ENCODE peak calls at places on chromosomes 6 and 20, in five cellular contexts. S is GM12892, W is K562, Q is GM12878, E is HepG2. Z is an unnamed sample.

GRCh38 chr6:163565140-163565539 is 150.6 kb downstream of the QKI start:
- DNase-seq in S (no peak), W (no peak), Q (no peak), E (no peak), Z (no peak)

GRCh38 chr6:134724653-134725340 is 225.1 kb downstream of the ALDH8A1 start:
- DNase-seq in S (no peak), W (no peak), Q (no peak), E (no peak), Z (no peak)

GRCh38 chr6:74879234-74879633 is 326.6 kb downstream of the COL12A1 start:
- DNase-seq in S (no peak), W (no peak), Q (no peak), E (no peak), Z (no peak)

GRCh38 chr20:62776692-62777527 is 19.4 kb upstream of the MRGBP start:
- DNase-seq in S (peak), W (peak), Q (peak), E (peak), Z (peak)

GRCh38 chr6:114304304-114304887 is 38.4 kb downstream of the HS3ST5 start:
- DNase-seq in S (no peak), W (no peak), Q (no peak), E (peak), Z (no peak)

GRCh38 chr20:48832423-48832735 is 4.6 kb upstream of the PREX1 start:
- DNase-seq in S (no peak), W (no peak), Q (no peak), E (no peak), Z (no peak)

GRCh38 chr20:57076202-57076651 is 190.2 kb downstream of the BMP7 start:
- DNase-seq in S (no peak), W (no peak), Q (no peak), E (peak), Z (no peak)

GRCh38 chr6:45445749-45446454 is 68.2 kb upstream of the SUPT3H start:
- DNase-seq in S (no peak), W (peak), Q (no peak), E (peak), Z (no peak)

GRCh38 chr6:150427823-150428222 is 59.0 kb downstream of the IYD start:
- DNase-seq in S (no peak), W (no peak), Q (no peak), E (no peak), Z (no peak)

GRCh38 chr20:13458860-13459451 is 179.8 kb downstream of the TASP1 start:
- DNase-seq in S (peak), W (peak), Q (no peak), E (peak), Z (peak)

GRCh38 chr6:5511924-5512323 is 250.6 kb downstream of the FARS2 start:
- DNase-seq in S (no peak), W (no peak), Q (no peak), E (no peak), Z (no peak)

GRCh38 chr20:35515949-35516645 is 13.4 kb downstream of the C20orf173 start:
- DNase-seq in S (no peak), W (no peak), Q (no peak), E (no peak), Z (no peak)

GRCh38 chr20:47551240-47551639 is 49.6 kb downstream of the NCOA3 start:
- DNase-seq in S (no peak), W (no peak), Q (no peak), E (peak), Z (no peak)

GRCh38 chr20:36653456-36653855 is 7.5 kb upstream of the SLA2 start:
- DNase-seq in S (no peak), W (no peak), Q (no peak), E (no peak), Z (no peak)

GRCh38 chr6:108174371-108175175 is 8.8 kb downstream of the NR2E1 start:
- DNase-seq in S (no peak), W (no peak), Q (no peak), E (no peak), Z (no peak)

GRCh38 chr6:45479834-45480696 is 102.3 kb upstream of the SUPT3H start:
- DNase-seq in S (no peak), W (no peak), Q (no peak), E (no peak), Z (no peak)

GRCh38 chr6:26257272-26257671 is 107.7 kb upstream of the BTN3A2 start:
- DNase-seq in S (no peak), W (no peak), Q (no peak), E (peak), Z (no peak)

GRCh38 chr6:104484626-104485025 is 375.1 kb downstream of the HACE1 start:
- DNase-seq in S (no peak), W (no peak), Q (no peak), E (no peak), Z (no peak)

GRCh38 chr20:58907481-58908137 is 55.1 kb downstream of the GNAS start:
- DNase-seq in S (peak), W (peak), Q (peak), E (peak), Z (peak)

GRCh38 chr6:83974409-83975050 is 59.0 kb upstream of the MRAP2 start:
- DNase-seq in S (no peak), W (peak), Q (no peak), E (no peak), Z (no peak)

GRCh38 chr20:38833857-38834164 is 28.3 kb downstream of the PPP1R16B start:
- DNase-seq in S (no peak), W (no peak), Q (no peak), E (no peak), Z (no peak)

GRCh38 chr6:6556738-6557503 is 31.6 kb upstream of the LY86 start:
- DNase-seq in S (peak), W (peak), Q (no peak), E (peak), Z (no peak)

GRCh38 chr6:52115145-52115741 is 27.8 kb upstream of the PKHD1 start:
- DNase-seq in S (no peak), W (no peak), Q (no peak), E (no peak), Z (no peak)

GRCh38 chr6:30889921-30890645 is 5.8 kb downstream of the DDR1 start:
- DNase-seq in S (no peak), W (no peak), Q (no peak), E (no peak), Z (no peak)

GRCh38 chr20:1820137-1821074 is 74.8 kb upstream of the SIRPA start:
- DNase-seq in S (no peak), W (no peak), Q (no peak), E (no peak), Z (no peak)

GRCh38 chr20:34514897-34515483 is 1.2 kb upstream of the DYNLRB1 start:
- DNase-seq in S (no peak), W (no peak), Q (no peak), E (no peak), Z (no peak)

GRCh38 chr6:33711140-33712129 is at the start of gene UQCC2:
- DNase-seq in S (peak), W (peak), Q (peak), E (peak), Z (peak)
- TF ChIP-seq POLR2A in S (peak), W (peak), Q (peak), E (peak), Z (peak)

GRCh38 chr6:15681946-15682345 is 19.1 kb upstream of the DTNBP1 start:
- DNase-seq in S (no peak), W (no peak), Q (no peak), E (no peak), Z (no peak)
- TF ChIP-seq TAF1 in S (no peak), W (no peak), Q (no peak), E (no peak), Z (no peak)

DNA sequence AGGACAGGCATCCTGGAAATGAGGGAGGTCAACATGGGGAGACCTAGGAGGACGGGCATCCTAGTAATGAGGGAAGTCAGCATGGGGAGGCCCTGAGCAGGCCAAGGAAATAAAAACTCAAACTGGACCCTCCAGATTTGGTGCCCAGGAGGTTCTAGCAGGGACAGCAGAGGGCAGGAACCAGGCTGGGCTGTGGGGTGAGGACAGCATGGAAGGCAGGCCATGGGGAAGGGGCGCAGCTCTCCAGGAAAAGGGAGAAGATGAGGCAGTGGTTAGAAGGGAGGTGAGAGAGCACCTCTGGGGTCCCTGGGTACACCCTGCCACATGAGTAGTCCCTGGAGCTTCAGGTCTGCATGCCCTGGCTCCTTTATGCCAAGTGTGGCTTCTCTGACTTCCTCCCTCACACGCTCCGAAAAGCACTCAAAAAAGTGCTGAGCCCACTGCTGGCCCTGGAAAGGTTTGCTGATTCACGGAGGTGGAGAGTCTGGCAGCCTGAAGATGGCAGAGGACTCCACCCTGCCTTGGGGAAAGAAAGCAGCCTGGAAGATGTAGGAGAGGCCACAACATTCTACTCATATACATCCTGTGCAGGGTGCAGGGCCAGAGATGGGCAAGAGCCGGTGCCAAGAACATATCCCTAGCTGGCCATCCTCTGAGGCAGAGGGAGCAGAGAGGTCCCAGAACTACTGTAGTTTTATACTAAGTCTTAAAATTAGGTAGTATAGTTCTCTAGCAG is 154.9 kb downstream of the MRPL14 start:
- DNase-seq in S (no peak), W (no peak), Q (no peak), E (no peak), Z (no peak)
- TF ChIP-seq POLR2A in S (no peak), W (peak), Q (no peak), E (no peak), Z (no peak)

GRCh38 chr6:165984743-165985142 is 182.9 kb downstream of the TBXT start:
- DNase-seq in S (no peak), W (no peak), Q (no peak), E (no peak), Z (no peak)
- TF ChIP-seq TAF1 in S (no peak), W (no peak), Q (no peak), E (no peak), Z (no peak)

GRCh38 chr6:33728438-33728837 is 16.9 kb upstream of the UQCC2 start:
- DNase-seq in S (no peak), W (no peak), Q (no peak), E (no peak), Z (no peak)

GRCh38 chr6:33729059-33729458 is 17.6 kb upstream of the UQCC2 start:
- DNase-seq in S (no peak), W (no peak), Q (no peak), E (no peak), Z (no peak)

GRCh38 chr6:33726696-33727095 is 15.2 kb upstream of the UQCC2 start:
- DNase-seq in S (no peak), W (no peak), Q (no peak), E (no peak), Z (no peak)

GRCh38 chr6:33727126-33727525 is 15.6 kb upstream of the UQCC2 start:
- DNase-seq in S (no peak), W (no peak), Q (no peak), E (no peak), Z (no peak)

GRCh38 chr6:33727932-33728331 is 16.4 kb upstream of the UQCC2 start:
- DNase-seq in S (no peak), W (no peak), Q (no peak), E (no peak), Z (no peak)
- TF ChIP-seq POLR2A in S (no peak), W (no peak), Q (no peak), E (no peak), Z (no peak)

DNA sequence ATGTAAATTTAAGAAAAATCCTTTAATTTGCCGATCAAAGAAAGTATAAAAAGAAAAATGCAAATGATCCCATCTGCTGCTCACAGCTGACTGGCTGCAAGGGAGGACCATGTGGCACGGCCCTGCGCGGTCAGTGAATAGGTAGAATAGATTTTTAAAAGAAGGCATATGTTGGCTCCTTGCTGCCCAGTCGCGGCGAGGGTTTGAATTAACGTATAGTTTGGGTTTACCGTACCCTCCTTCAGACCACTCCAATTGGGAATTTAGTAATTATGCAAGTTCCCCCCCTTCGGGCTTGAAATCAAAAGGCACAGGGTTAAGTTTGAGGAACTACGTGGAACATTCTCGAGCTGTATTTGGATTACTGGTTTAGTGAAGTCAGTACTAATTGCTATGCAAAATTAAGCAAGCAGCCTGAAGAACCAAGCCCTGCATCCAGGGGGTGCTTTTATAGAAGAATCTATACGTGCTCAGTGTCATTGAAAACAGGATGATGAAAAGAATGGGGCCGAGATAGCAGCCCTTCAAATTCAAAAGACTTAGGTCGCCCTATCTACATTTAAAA is 1.1 kb upstream of the BEND3 start:
- DNase-seq in S (no peak), W (peak), Q (no peak), E (no peak), Z (no peak)
- TF ChIP-seq TAF1 in S (no peak), W (no peak), Q (no peak), E (no peak), Z (no peak)

DNA sequence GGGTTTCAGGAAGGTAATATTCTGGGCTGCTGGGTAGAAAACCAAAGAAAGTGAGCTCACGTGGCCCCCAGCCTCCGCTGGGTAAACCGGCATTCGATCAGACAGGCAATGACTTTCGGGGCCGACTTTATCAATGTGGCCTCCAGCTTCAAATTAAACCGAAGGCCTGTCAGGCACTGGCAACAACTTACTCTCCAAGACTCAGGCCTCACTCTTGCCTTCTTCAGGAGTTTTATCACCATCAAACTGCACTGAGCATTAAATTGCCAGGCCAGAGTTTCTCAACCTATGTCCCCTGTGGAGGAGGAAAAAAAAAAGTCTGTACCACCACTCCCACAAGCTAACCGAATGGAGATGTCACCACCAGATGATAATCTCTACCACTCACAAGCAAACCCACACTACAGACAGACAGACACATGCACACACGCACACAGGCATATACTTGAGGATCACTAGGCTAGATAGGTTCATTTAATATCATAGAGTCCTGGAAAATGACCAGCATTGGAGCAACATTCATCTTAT is 1.1 kb upstream of the MBOAT1 start:
- DNase-seq in S (no peak), W (no peak), Q (no peak), E (no peak), Z (no peak)
- TF ChIP-seq POLR2A in S (no peak), W (no peak), Q (no peak), E (no peak), Z (no peak)

Z was measured in GM12891.